ENCODE peak calls at places on chromosomes 12 and 14, in seven cellular contexts. R is HCT116; U is effector memory CD4-positive, alpha-beta T cell; I is PC-9; G is GM23338; L is uterus; S is trophoblast cell. T is an unnamed sample.

GRCh38 chr12:121918679-121919038 is 267 bp downstream of the CFAP251 start:
- DNase-seq in L (no peak), S (no peak), R (no peak), I (no peak), U (no peak), G (peak; percentile 58), T (peak; percentile 91)

GRCh38 chr12:99370742-99371141 is 276.8 kb upstream of the GARIN6 start:
- DNase-seq in R (no peak), I (no peak), L (no peak), S (no peak), G (no peak), U (no peak), T (no peak)

GRCh38 chr12:1605129-1606020 is 11.0 kb upstream of the FBXL14 start:
- DNase-seq in R (peak; percentile 78), S (peak; percentile 76), G (peak; percentile 85), U (peak; percentile 25), I (peak; percentile 83), L (peak; percentile 75), T (peak; percentile 83)

GRCh38 chr12:53251477-53252348 is 16.4 kb upstream of the ESPL1 start:
- DNase-seq in L (peak; percentile 70), G (peak; percentile 90), U (peak; percentile 49), S (peak; percentile 84), R (peak; percentile 48), I (peak; percentile 85), T (peak; percentile 90)

GRCh38 chr12:108563135-108563803 is 873 bp downstream of the ISCU start:
- DNase-seq in G (peak; percentile 89), U (peak; percentile 70), I (peak; percentile 82), S (peak; percentile 74), R (peak; percentile 87), L (peak; percentile 82), T (peak; percentile 92)

GRCh38 chr14:101130861-101131260 is 227.3 kb upstream of the RTL1 start:
- DNase-seq in L (no peak), R (no peak), S (no peak), G (no peak), I (no peak), U (no peak), T (no peak)

GRCh38 chr12:2834581-2835491 is at the start of gene NRIP2:
- DNase-seq in R (no peak), U (no peak), S (no peak), I (no peak), L (peak; percentile 63), G (peak; percentile 63), T (no peak)

GRCh38 chr12:54356951-54357356 is 7.3 kb downstream of the GPR84 start:
- DNase-seq in I (no peak), R (no peak), S (no peak), L (no peak), U (no peak), G (peak; percentile 65), T (no peak)

GRCh38 chr12:55746913-55747231 is 4.0 kb downstream of the GDF11 start:
- DNase-seq in I (no peak), U (no peak), G (no peak), S (no peak), L (no peak), R (no peak), T (no peak)

GRCh38 chr12:124913474-124914391 is 717 bp downstream of the UBC start:
- DNase-seq in R (no peak), U (peak; percentile 88), G (peak; percentile 93), L (peak; percentile 88), S (peak; percentile 82), I (peak; percentile 64), T (peak; percentile 91)
- H3K27me3 ChIP-seq in R (no peaks in the 10 kb centered on the region), U (no peaks in the 10 kb centered on the region), G (no peaks in the 10 kb centered on the region), L (no peaks in the 10 kb centered on the region), S (no peaks in the 10 kb centered on the region), I (no peaks in the 10 kb centered on the region), T (no peaks in the 10 kb centered on the region)

GRCh38 chr14:89041245-89041585 is 216.8 kb downstream of the TTC8 start:
- DNase-seq in S (peak; percentile 30), U (no peak), G (no peak), R (peak; percentile 27), I (no peak), L (no peak), T (no peak)
- H3K27ac ChIP-seq in S (peak overlapping the region; percentile 84), U (no peak overlapping the region), G (no peak overlapping the region), R (peak overlapping the region; percentile 82), I (no peak overlapping the region), L (peak overlapping the region; percentile 89), T (no peak overlapping the region)

GRCh38 chr14:24818823-24819341 is 184.9 kb upstream of the GZMB start:
- DNase-seq in I (no peak), S (no peak), R (no peak), U (no peak), L (no peak), G (no peak), T (no peak)
- H3K27me3 ChIP-seq in I (no peaks in the 10 kb centered on the region), S (no peaks in the 10 kb centered on the region), R (no peaks in the 10 kb centered on the region), U (no peaks in the 10 kb centered on the region), L (no peaks in the 10 kb centered on the region), G (no peaks in the 10 kb centered on the region), T (no peaks in the 10 kb centered on the region)

DNA sequence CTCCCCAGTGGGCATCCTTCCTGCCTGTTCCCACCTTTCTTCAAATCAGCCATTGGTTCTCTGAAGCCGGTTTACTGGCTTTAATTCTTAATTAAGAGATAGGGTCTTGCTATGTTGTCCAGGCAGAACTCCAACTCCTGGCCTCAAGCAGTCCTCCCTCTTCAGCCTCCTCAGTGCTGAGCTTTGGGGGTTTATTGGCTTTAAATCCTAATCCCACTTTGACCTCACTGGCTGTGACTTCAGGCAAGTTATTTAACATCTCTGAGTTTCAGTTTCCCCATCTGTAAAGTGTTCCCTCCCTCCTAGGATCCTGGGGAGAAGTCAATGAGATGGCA is 2.1 kb upstream of the TRMT61A start:
- DNase-seq in U (no peak), R (no peak), I (no peak), G (no peak), L (no peak), S (no peak), T (no peak)
- H3K27ac ChIP-seq in U (no peak overlapping the region), R (no peak overlapping the region), I (no peak overlapping the region), G (no peak overlapping the region), L (peak overlapping the region; percentile 88), S (no peak overlapping the region), T (peak overlapping the region; percentile 57)